ENCODE peak calls at places on chromosomes 16 and 17, in nine cellular contexts. One of them, this sample, is unnamed.

GRCh38 chr16:66352304-66352703 is 14.2 kb upstream of the CDH5 start:
- DNase-seq in stomach: no peak
- DNase-seq in spleen: no peak
- DNase-seq in transverse colon: no peak
- DNase-seq in esophagus muscularis mucosa: no peak
- DNase-seq in H1: no peak
- DNase-seq in endothelial cell of umbilical vein: no peak
- DNase-seq in GM23338: no peak
- DNase-seq in HCT116: no peak
- DNase-seq in this sample: no peak

GRCh38 chr17:50944054-50944901 is 78.1 kb upstream of the TOB1 start:
- DNase-seq in esophagus muscularis mucosa: no peak
- DNase-seq in endothelial cell of umbilical vein: peak; percentile 24
- DNase-seq in H1: peak; percentile 75
- DNase-seq in HCT116: no peak
- DNase-seq in transverse colon: peak; percentile 92
- DNase-seq in spleen: peak; percentile 92
- DNase-seq in GM23338: peak; percentile 74
- DNase-seq in stomach: peak; percentile 97
- DNase-seq in this sample: peak; percentile 76

GRCh38 chr17:67435122-67435521 is 58.0 kb downstream of the PITPNC1 start:
- DNase-seq in HCT116: no peak
- DNase-seq in H1: no peak
- DNase-seq in esophagus muscularis mucosa: no peak
- DNase-seq in spleen: no peak
- DNase-seq in transverse colon: peak; percentile 40
- DNase-seq in endothelial cell of umbilical vein: no peak
- DNase-seq in GM23338: no peak
- DNase-seq in stomach: peak; percentile 34
- DNase-seq in this sample: no peak

GRCh38 chr17:66784621-66785364 is 50.1 kb upstream of the CACNG5 start:
- DNase-seq in transverse colon: no peak
- DNase-seq in stomach: no peak
- DNase-seq in endothelial cell of umbilical vein: no peak
- DNase-seq in HCT116: no peak
- DNase-seq in esophagus muscularis mucosa: no peak
- DNase-seq in GM23338: no peak
- DNase-seq in H1: no peak
- DNase-seq in spleen: no peak
- DNase-seq in this sample: no peak

GRCh38 chr17:37609170-37610040 is at the start of gene SYNRG:
- DNase-seq in endothelial cell of umbilical vein: peak; percentile 98
- DNase-seq in HCT116: peak; percentile 86
- DNase-seq in stomach: peak; percentile 95
- DNase-seq in GM23338: peak; percentile 98
- DNase-seq in spleen: peak; percentile 99
- DNase-seq in transverse colon: peak; percentile 95
- DNase-seq in esophagus muscularis mucosa: peak; percentile 98
- DNase-seq in H1: peak; percentile 99
- DNase-seq in this sample: peak; percentile 95

GRCh38 chr16:12611006-12611477 is 192.6 kb downstream of the CPPED1 start:
- DNase-seq in HCT116: no peak
- DNase-seq in H1: no peak
- DNase-seq in endothelial cell of umbilical vein: no peak
- DNase-seq in GM23338: no peak
- DNase-seq in esophagus muscularis mucosa: peak; percentile 55
- DNase-seq in stomach: no peak
- DNase-seq in spleen: no peak
- DNase-seq in transverse colon: no peak
- DNase-seq in this sample: no peak

GRCh38 chr16:50068550-50068949 is 2.8 kb downstream of the HEATR3 start:
- DNase-seq in spleen: no peak
- DNase-seq in stomach: no peak
- DNase-seq in GM23338: no peak
- DNase-seq in esophagus muscularis mucosa: no peak
- DNase-seq in H1: no peak
- DNase-seq in endothelial cell of umbilical vein: peak; percentile 26
- DNase-seq in transverse colon: no peak
- DNase-seq in HCT116: no peak
- DNase-seq in this sample: no peak

GRCh38 chr17:82020874-82021727 is 1.6 kb downstream of the CENPX start:
- DNase-seq in transverse colon: peak; percentile 80
- DNase-seq in spleen: no peak
- DNase-seq in GM23338: peak; percentile 53
- DNase-seq in stomach: peak; percentile 81
- DNase-seq in HCT116: peak; percentile 68
- DNase-seq in endothelial cell of umbilical vein: peak; percentile 61
- DNase-seq in H1: no peak
- DNase-seq in esophagus muscularis mucosa: no peak
- DNase-seq in this sample: no peak

GRCh38 chr17:68239967-68240366 is 7.9 kb upstream of the AMZ2 start:
- DNase-seq in spleen: no peak
- DNase-seq in transverse colon: no peak
- DNase-seq in HCT116: no peak
- DNase-seq in stomach: no peak
- DNase-seq in endothelial cell of umbilical vein: no peak
- DNase-seq in esophagus muscularis mucosa: no peak
- DNase-seq in GM23338: no peak
- DNase-seq in H1: no peak
- DNase-seq in this sample: no peak

DNA sequence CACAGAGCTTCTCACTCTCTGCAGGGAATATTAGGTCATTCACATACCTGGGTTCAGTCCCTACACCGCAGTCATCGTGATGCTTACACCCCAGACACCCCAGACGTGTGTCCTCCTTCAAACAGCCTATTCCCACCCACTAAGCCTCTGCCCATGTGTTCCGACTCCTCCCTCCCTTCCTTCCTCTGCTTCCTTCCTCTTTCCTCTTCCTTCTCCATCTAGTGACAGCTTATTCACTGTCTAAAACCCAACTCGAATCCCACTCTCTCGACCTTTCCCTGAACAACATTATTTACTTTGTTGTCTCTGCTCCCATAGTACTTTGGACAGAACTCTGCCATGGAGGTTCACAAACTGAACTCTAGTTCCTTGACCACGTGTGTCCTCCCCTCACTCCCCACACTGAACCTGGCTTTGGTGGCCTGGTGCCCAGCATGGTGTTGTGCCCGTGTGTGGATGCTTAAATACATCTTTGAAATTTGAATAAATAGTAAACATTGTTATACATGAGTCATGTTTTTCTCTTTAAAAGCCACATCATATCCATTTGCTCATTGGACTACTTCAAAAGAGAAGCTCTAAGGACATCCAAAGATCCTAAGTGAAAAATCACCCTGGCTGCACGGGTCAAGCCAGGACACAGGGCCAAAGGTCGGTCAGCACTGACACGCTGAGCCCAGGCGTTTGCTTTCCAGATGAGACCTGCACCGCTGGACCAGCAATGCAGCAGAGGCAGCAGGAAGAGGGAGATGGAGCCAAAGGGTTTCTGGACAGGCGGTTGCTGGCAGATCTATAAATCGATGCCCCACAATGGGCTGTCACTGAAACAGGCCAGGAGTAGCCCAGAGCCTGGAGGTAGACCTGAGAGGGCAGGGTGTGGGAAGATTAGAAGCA is 14.1 kb upstream of the G6PC1 start:
- DNase-seq in spleen: no peak
- DNase-seq in transverse colon: no peak
- DNase-seq in esophagus muscularis mucosa: no peak
- DNase-seq in endothelial cell of umbilical vein: no peak
- DNase-seq in stomach: no peak
- DNase-seq in GM23338: no peak
- DNase-seq in HCT116: no peak
- DNase-seq in H1: no peak
- DNase-seq in this sample: no peak
- TF ChIP-seq POLR2AphosphoS5 in spleen: no peak
- TF ChIP-seq POLR2AphosphoS5 in transverse colon: no peak
- TF ChIP-seq POLR2AphosphoS5 in esophagus muscularis mucosa: no peak
- TF ChIP-seq POLR2AphosphoS5 in endothelial cell of umbilical vein: no peak
- TF ChIP-seq POLR2AphosphoS5 in stomach: no peak
- TF ChIP-seq POLR2AphosphoS5 in GM23338: no peak
- TF ChIP-seq POLR2AphosphoS5 in HCT116: no peak
- TF ChIP-seq POLR2AphosphoS5 in H1: no peak
- TF ChIP-seq POLR2AphosphoS5 in this sample: no peak

GRCh38 chr16:85657996-85658395 is 30.8 kb downstream of the GINS2 start:
- DNase-seq in stomach: no peak
- DNase-seq in H1: no peak
- DNase-seq in spleen: peak; percentile 41
- DNase-seq in transverse colon: no peak
- DNase-seq in GM23338: no peak
- DNase-seq in esophagus muscularis mucosa: no peak
- DNase-seq in endothelial cell of umbilical vein: no peak
- DNase-seq in HCT116: no peak
- DNase-seq in this sample: no peak

GRCh38 chr16:85659805-85660511 is 28.8 kb downstream of the GINS2 start:
- DNase-seq in spleen: peak; percentile 89
- DNase-seq in esophagus muscularis mucosa: no peak
- DNase-seq in H1: peak; percentile 98
- DNase-seq in stomach: peak; percentile 70
- DNase-seq in HCT116: peak; percentile 34
- DNase-seq in transverse colon: peak; percentile 76
- DNase-seq in endothelial cell of umbilical vein: peak; percentile 70
- DNase-seq in GM23338: peak; percentile 81
- DNase-seq in this sample: peak; percentile 93

GRCh38 chr16:85659336-85659735 is 29.4 kb downstream of the GINS2 start:
- DNase-seq in esophagus muscularis mucosa: no peak
- DNase-seq in stomach: no peak
- DNase-seq in H1: no peak
- DNase-seq in GM23338: no peak
- DNase-seq in spleen: peak; percentile 61
- DNase-seq in HCT116: no peak
- DNase-seq in endothelial cell of umbilical vein: no peak
- DNase-seq in transverse colon: no peak
- DNase-seq in this sample: no peak

GRCh38 chr16:85657267-85657650 is 31.5 kb downstream of the GINS2 start:
- DNase-seq in spleen: peak; percentile 49
- DNase-seq in transverse colon: no peak
- DNase-seq in stomach: no peak
- DNase-seq in endothelial cell of umbilical vein: no peak
- DNase-seq in GM23338: no peak
- DNase-seq in esophagus muscularis mucosa: no peak
- DNase-seq in HCT116: no peak
- DNase-seq in H1: no peak
- DNase-seq in this sample: no peak

DNA sequence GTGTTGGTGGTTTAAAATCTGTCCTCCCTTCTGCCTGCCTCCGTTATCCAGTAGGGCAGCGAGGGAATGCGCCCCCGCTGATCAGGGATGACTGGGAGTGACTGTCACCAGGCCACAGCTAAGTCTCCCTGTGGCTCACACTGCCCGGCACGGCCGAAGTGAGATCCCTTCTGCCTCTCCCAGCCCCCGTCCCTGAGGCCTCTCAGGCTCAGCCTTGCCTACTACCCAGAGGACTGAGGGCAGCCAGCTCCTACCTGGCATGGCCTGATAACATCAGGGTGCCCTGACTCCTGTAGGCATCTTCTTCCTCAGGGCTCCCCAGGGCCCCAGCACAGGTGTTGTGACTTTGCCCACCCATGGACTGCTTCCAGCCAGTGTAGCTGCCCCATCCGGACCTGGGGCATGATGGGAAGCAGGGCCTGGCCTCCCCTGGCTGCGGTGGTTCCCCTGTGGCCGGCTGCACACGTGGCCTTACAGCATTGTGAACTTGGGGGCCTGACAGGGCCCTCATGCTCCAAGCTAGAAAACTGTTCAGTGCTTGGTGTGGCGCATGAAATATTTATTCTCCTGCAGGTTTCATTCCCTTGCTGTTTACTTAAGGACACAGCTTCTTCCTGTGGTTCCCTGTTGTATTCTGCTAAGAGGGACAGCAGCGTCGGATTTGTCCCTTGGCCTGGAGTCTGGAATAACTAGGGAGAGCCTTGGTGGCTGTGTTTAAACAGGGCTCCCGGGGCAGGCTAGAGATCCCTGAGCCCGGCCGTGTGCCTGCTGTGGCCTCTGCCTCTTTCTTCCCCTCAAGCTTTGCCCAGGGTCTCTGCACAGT is 30.0 kb downstream of the GINS2 start:
- DNase-seq in transverse colon: no peak
- DNase-seq in spleen: peak; percentile 73
- DNase-seq in HCT116: no peak
- DNase-seq in H1: no peak
- DNase-seq in stomach: no peak
- DNase-seq in endothelial cell of umbilical vein: no peak
- DNase-seq in esophagus muscularis mucosa: no peak
- DNase-seq in GM23338: no peak
- DNase-seq in this sample: no peak
- TF ChIP-seq POLR2AphosphoS5 in transverse colon: no peak
- TF ChIP-seq POLR2AphosphoS5 in spleen: peak; percentile 29
- TF ChIP-seq POLR2AphosphoS5 in HCT116: no peak
- TF ChIP-seq POLR2AphosphoS5 in H1: peak; percentile 32
- TF ChIP-seq POLR2AphosphoS5 in stomach: no peak
- TF ChIP-seq POLR2AphosphoS5 in endothelial cell of umbilical vein: no peak
- TF ChIP-seq POLR2AphosphoS5 in esophagus muscularis mucosa: no peak
- TF ChIP-seq POLR2AphosphoS5 in GM23338: no peak
- TF ChIP-seq POLR2AphosphoS5 in this sample: no peak

DNA sequence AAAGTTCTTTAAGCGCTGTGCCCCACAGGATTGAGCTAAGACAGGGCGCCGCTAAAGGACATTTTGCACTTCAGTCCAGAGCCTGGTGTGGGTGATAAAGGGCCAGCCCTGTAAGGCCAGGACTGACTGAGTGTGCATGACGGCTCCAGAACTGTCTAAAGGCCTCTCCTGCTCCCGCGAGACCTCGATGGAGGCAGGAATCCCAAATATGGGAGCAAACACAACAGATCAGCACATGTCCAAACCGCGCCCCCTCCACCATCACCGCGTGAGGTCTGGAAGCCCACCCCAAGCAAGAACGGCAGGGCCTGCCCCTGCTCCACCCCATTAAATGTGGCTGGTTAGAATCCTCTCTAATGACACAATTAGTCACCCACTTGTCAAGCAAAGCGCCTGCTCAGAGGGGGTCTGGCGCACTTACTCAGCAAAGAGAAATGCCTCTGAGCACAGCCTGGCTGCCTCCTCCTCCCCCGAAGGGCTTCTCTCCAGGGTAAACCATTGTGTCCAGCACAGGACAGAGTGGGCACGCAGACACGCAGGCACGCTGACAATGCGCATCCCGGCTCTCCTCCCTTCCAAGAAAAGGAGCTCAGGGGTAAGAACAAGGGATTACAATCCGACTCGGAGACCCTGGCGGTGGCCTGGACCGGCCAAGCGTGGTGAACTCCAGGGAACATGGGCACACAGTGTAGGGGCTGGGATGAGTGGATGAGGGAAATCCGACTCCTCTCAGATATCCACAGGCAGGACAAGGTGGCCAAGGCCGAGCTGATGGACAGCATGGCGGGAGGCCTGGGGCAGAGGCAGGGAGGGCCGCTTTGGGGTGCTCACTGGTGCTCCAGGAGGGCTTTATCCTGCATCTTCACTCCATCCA is 1.5 kb downstream of the MXRA7 start:
- DNase-seq in transverse colon: peak; percentile 72
- DNase-seq in spleen: no peak
- DNase-seq in stomach: peak; percentile 50
- DNase-seq in esophagus muscularis mucosa: peak; percentile 96
- DNase-seq in endothelial cell of umbilical vein: no peak
- DNase-seq in HCT116: no peak
- DNase-seq in GM23338: peak; percentile 42
- DNase-seq in H1: peak; percentile 56
- DNase-seq in this sample: no peak
- TF ChIP-seq POLR2AphosphoS5 in transverse colon: peak; percentile 78
- TF ChIP-seq POLR2AphosphoS5 in spleen: peak; percentile 64
- TF ChIP-seq POLR2AphosphoS5 in stomach: peak; percentile 46
- TF ChIP-seq POLR2AphosphoS5 in esophagus muscularis mucosa: peak; percentile 94
- TF ChIP-seq POLR2AphosphoS5 in endothelial cell of umbilical vein: no peak
- TF ChIP-seq POLR2AphosphoS5 in HCT116: no peak
- TF ChIP-seq POLR2AphosphoS5 in GM23338: no peak
- TF ChIP-seq POLR2AphosphoS5 in H1: no peak
- TF ChIP-seq POLR2AphosphoS5 in this sample: no peak

GRCh38 chr17:57481901-57482300 is 225.6 kb downstream of the MSI2 start:
- DNase-seq in GM23338: no peak
- DNase-seq in H1: no peak
- DNase-seq in HCT116: no peak
- DNase-seq in endothelial cell of umbilical vein: no peak
- DNase-seq in stomach: no peak
- DNase-seq in spleen: no peak
- DNase-seq in esophagus muscularis mucosa: no peak
- DNase-seq in transverse colon: no peak
- DNase-seq in this sample: no peak
- TF ChIP-seq POLR2AphosphoS5 in GM23338: no peak
- TF ChIP-seq POLR2AphosphoS5 in H1: no peak
- TF ChIP-seq POLR2AphosphoS5 in HCT116: no peak
- TF ChIP-seq POLR2AphosphoS5 in endothelial cell of umbilical vein: no peak
- TF ChIP-seq POLR2AphosphoS5 in stomach: no peak
- TF ChIP-seq POLR2AphosphoS5 in spleen: no peak
- TF ChIP-seq POLR2AphosphoS5 in esophagus muscularis mucosa: peak; percentile 21
- TF ChIP-seq POLR2AphosphoS5 in transverse colon: peak; percentile 31
- TF ChIP-seq POLR2AphosphoS5 in this sample: no peak

This sample was measured in GM12892.